ENCODE peak calls at places on chromosomes 1 and 21, in four cellular contexts. One of them, this sample, is unnamed.

GRCh38 chr1:104291156-104291555 is 541.5 kb downstream of the AMY1C start:
- DNase-seq in H9: peak
- DNase-seq in neuronal stem cell: no peak
- DNase-seq in H1: no peak
- DNase-seq in this sample: no peak

GRCh38 chr1:153933955-153934354 is 11.2 kb upstream of the GATAD2B start:
- DNase-seq in H9: no peak
- DNase-seq in H1: no peak
- DNase-seq in neuronal stem cell: no peak
- DNase-seq in this sample: no peak

GRCh38 chr1:52920791-52921291 is 699 bp downstream of the ECHDC2 start:
- DNase-seq in H1: no peak
- DNase-seq in H9: peak
- DNase-seq in neuronal stem cell: no peak
- DNase-seq in this sample: peak

GRCh38 chr21:44967082-44968047 is 27.5 kb downstream of the SLX9 start:
- DNase-seq in H9: no peak
- DNase-seq in H1: no peak
- DNase-seq in neuronal stem cell: no peak
- DNase-seq in this sample: no peak

GRCh38 chr1:168786476-168787330 is 57.7 kb upstream of the DPT start:
- DNase-seq in neuronal stem cell: no peak
- DNase-seq in H9: no peak
- DNase-seq in H1: no peak
- DNase-seq in this sample: no peak

GRCh38 chr1:219567341-219567947 is 45.5 kb downstream of the ZC3H11B start:
- DNase-seq in neuronal stem cell: no peak
- DNase-seq in H9: no peak
- DNase-seq in H1: no peak
- DNase-seq in this sample: no peak

GRCh38 chr1:42684139-42684538 is 1.9 kb downstream of the YBX1 start:
- DNase-seq in H9: no peak
- DNase-seq in H1: no peak
- DNase-seq in neuronal stem cell: no peak
- DNase-seq in this sample: no peak

GRCh38 chr1:52752427-52752826 is 26.2 kb downstream of the ZYG11B start:
- DNase-seq in H9: no peak
- DNase-seq in H1: no peak
- DNase-seq in neuronal stem cell: no peak
- DNase-seq in this sample: no peak

GRCh38 chr21:35323947-35324346 is 274.8 kb upstream of the RUNX1 start:
- DNase-seq in H9: no peak
- DNase-seq in H1: no peak
- DNase-seq in neuronal stem cell: no peak
- DNase-seq in this sample: no peak

GRCh38 chr21:34534522-34534921 is 22.5 kb upstream of the KCNE1 start:
- DNase-seq in neuronal stem cell: no peak
- DNase-seq in H9: no peak
- DNase-seq in H1: no peak
- DNase-seq in this sample: no peak

GRCh38 chr1:17561561-17561985 is 22.1 kb downstream of the ARHGEF10L start:
- DNase-seq in neuronal stem cell: no peak
- DNase-seq in H1: no peak
- DNase-seq in H9: no peak
- DNase-seq in this sample: no peak

GRCh38 chr1:219771039-219771438 is 157.3 kb downstream of the SLC30A10 start:
- DNase-seq in H1: no peak
- DNase-seq in neuronal stem cell: no peak
- DNase-seq in H9: no peak
- DNase-seq in this sample: peak

GRCh38 chr1:58818075-58818474 is 34.2 kb upstream of the JUN start:
- DNase-seq in H1: no peak
- DNase-seq in H9: no peak
- DNase-seq in neuronal stem cell: no peak
- DNase-seq in this sample: no peak

GRCh38 chr1:8790987-8791386 is 26.5 kb downstream of the RERE start:
- DNase-seq in neuronal stem cell: no peak
- DNase-seq in H1: no peak
- DNase-seq in H9: no peak
- DNase-seq in this sample: no peak

GRCh38 chr1:161207173-161207572 is 5.0 kb downstream of the NDUFS2 start:
- DNase-seq in H1: no peak
- DNase-seq in neuronal stem cell: no peak
- DNase-seq in H9: no peak
- DNase-seq in this sample: no peak

GRCh38 chr21:42160950-42161225 is 58.1 kb upstream of the ABCG1 start:
- DNase-seq in H9: no peak
- DNase-seq in neuronal stem cell: no peak
- DNase-seq in H1: no peak
- DNase-seq in this sample: no peak

GRCh38 chr1:159473335-159473734 is 33.8 kb downstream of the OR10J1 start:
- DNase-seq in H9: no peak
- DNase-seq in neuronal stem cell: no peak
- DNase-seq in H1: no peak
- DNase-seq in this sample: no peak

GRCh38 chr1:97905141-97905540 is 15.7 kb downstream of the DPYD start:
- DNase-seq in H1: no peak
- DNase-seq in neuronal stem cell: no peak
- DNase-seq in H9: no peak
- DNase-seq in this sample: no peak

GRCh38 chr1:178241837-178242236 is 147.9 kb downstream of the RASAL2 start:
- DNase-seq in H9: no peak
- DNase-seq in H1: no peak
- DNase-seq in neuronal stem cell: no peak
- DNase-seq in this sample: no peak

GRCh38 chr1:12143631-12144155 is 23.1 kb upstream of the TNFRSF1B start:
- DNase-seq in neuronal stem cell: no peak
- DNase-seq in H9: no peak
- DNase-seq in H1: no peak
- DNase-seq in this sample: peak

GRCh38 chr1:223204424-223204823 is 61.4 kb upstream of the TLR5 start:
- DNase-seq in H1: no peak
- DNase-seq in H9: no peak
- DNase-seq in neuronal stem cell: no peak
- DNase-seq in this sample: no peak

GRCh38 chr1:218865591-218865990 is 308.1 kb upstream of the LYPLAL1 start:
- DNase-seq in H9: no peak
- DNase-seq in neuronal stem cell: no peak
- DNase-seq in H1: no peak
- DNase-seq in this sample: no peak

GRCh38 chr1:27031235-27032118 is 18.8 kb upstream of the TENT5B start:
- DNase-seq in H9: peak
- DNase-seq in H1: peak
- DNase-seq in neuronal stem cell: no peak
- DNase-seq in this sample: peak

GRCh38 chr1:64038965-64039926 is 164.2 kb upstream of the UBE2U start:
- DNase-seq in H1: no peak
- DNase-seq in neuronal stem cell: no peak
- DNase-seq in H9: peak
- DNase-seq in this sample: peak

GRCh38 chr1:37423810-37424209 is 50.6 kb upstream of the ZC3H12A start:
- DNase-seq in neuronal stem cell: no peak
- DNase-seq in H1: no peak
- DNase-seq in H9: no peak
- DNase-seq in this sample: no peak

GRCh38 chr1:235617808-235618207 is 31.8 kb downstream of the GNG4 start:
- DNase-seq in neuronal stem cell: no peak
- DNase-seq in H1: no peak
- DNase-seq in H9: no peak
- DNase-seq in this sample: peak

GRCh38 chr1:180424848-180425457 is 77.4 kb downstream of the ACBD6 start:
- DNase-seq in H1: no peak
- DNase-seq in H9: no peak
- DNase-seq in neuronal stem cell: peak
- DNase-seq in this sample: no peak

GRCh38 chr1:205351984-205352713 is 4.6 kb downstream of the KLHDC8A start:
- DNase-seq in H1: peak
- DNase-seq in neuronal stem cell: no peak
- DNase-seq in H9: peak
- DNase-seq in this sample: no peak

GRCh38 chr1:24560361-24560760 is 4.5 kb downstream of the NCMAP start:
- DNase-seq in neuronal stem cell: no peak
- DNase-seq in H9: no peak
- DNase-seq in H1: no peak
- DNase-seq in this sample: no peak

GRCh38 chr1:115430717-115431116 is 92.7 kb upstream of the NGF start:
- DNase-seq in H1: no peak
- DNase-seq in neuronal stem cell: no peak
- DNase-seq in H9: no peak
- DNase-seq in this sample: peak

GRCh38 chr1:145979746-145980435 is 15.4 kb downstream of the POLR3GL start:
- DNase-seq in H1: no peak
- DNase-seq in neuronal stem cell: no peak
- DNase-seq in H9: no peak
- DNase-seq in this sample: no peak

DNA sequence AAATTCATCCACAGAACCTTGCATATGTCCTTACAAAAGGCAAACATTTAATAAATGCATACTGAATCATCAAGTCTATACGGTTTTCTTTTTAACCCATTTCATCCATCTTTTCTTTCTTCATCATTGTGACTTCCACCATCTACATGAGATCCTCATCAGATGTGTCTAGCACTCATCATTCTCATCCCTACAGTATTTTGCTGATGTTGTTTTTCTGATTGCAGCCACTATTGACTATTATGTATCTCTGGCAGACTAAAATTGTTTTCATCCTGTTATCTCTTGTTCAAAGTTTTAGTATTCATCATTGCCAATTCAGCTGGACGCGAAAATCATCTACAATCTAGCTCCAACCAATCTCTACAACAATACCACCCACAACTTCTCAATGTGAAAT is 5.9 kb downstream of the LRIF1 start:
- DNase-seq in H9: no peak
- DNase-seq in H1: no peak
- DNase-seq in neuronal stem cell: no peak
- DNase-seq in this sample: no peak
- H2BK12ac ChIP-seq in H9: no peak
- H2BK12ac ChIP-seq in H1: no peak
- H2BK12ac ChIP-seq in neuronal stem cell: no peak
- H2BK12ac ChIP-seq in this sample: no peak

GRCh38 chr1:44047131-44047530 is 15.9 kb upstream of the SLC6A9 start:
- DNase-seq in H1: no peak
- DNase-seq in neuronal stem cell: no peak
- DNase-seq in H9: no peak
- DNase-seq in this sample: no peak
- H3K27ac ChIP-seq in H1: no peak
- H3K27ac ChIP-seq in neuronal stem cell: no peak
- H3K27ac ChIP-seq in H9: no peak
- H3K27ac ChIP-seq in this sample: no peak

DNA sequence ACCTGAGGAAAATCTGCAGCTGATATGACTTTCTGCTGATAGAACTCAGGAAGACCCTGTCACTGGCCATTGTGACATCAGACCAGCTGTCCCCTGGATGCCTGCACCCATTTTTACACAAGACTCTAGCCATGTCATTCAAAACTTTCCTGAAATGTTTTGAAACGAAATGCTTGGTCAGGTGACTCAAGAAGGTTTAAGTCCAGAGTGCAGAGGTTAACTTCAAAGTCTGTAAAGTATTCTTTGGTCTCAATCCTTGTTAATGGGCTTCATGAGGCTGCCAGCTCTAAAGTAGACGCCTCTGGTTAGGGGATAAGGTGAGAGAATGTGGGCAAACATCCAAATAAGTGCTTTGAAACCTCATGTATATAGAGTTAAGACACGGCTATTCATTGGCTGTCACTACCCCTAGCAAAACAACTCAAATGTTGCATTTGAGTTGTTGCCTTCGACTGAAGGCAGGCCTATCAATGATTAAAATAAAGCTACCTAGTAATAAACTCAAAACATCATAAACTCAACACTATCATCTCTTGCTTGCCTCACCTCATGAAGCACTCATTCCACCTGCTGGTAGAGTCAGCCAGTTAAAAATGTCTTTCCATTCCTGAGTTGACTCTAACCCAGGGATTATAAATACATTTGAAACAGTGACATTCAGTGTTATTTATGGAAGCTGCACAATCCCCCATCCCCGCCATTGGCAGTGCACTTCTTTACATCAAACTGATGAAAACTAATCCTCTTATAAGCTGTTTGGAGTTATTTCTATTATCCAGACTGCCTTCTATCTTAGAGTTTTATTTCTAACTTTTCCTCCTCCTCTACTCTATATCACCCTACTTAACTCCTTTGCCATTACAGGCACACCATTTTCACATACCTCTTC is 26.0 kb downstream of the RABIF start:
- DNase-seq in H9: no peak
- DNase-seq in H1: no peak
- DNase-seq in neuronal stem cell: no peak
- DNase-seq in this sample: no peak
- H2BK5ac ChIP-seq in H9: no peak
- H2BK5ac ChIP-seq in H1: no peak
- H2BK5ac ChIP-seq in neuronal stem cell: no peak
- H2BK5ac ChIP-seq in this sample: no peak

DNA sequence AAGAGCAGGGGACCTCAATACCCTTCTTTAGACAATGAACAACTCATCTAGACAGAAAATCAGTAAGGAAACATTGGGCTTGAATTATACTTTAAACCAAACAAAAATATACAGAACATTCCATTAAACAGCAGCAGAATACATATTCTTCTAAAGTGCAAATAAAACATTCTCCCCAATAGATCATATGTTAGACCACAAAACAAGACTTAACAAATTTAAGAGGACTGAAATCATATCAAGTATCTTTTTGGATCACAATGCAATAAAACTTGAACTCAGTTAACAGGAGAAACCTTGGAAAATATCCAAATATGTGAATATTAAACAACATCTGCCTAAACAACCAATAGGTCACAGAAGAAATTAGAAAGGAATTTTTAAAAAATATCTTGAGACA is 47.7 kb upstream of the HP1BP3 start:
- DNase-seq in neuronal stem cell: no peak
- DNase-seq in H1: no peak
- DNase-seq in H9: no peak
- DNase-seq in this sample: no peak
- H2BK12ac ChIP-seq in neuronal stem cell: no peak
- H2BK12ac ChIP-seq in H1: no peak
- H2BK12ac ChIP-seq in H9: no peak
- H2BK12ac ChIP-seq in this sample: no peak

GRCh38 chr1:227729144-227729880 is 5.8 kb downstream of the JMJD4 start:
- DNase-seq in neuronal stem cell: no peak
- DNase-seq in H9: peak
- DNase-seq in H1: peak
- DNase-seq in this sample: no peak
- H3K27ac ChIP-seq in neuronal stem cell: no peak
- H3K27ac ChIP-seq in H9: no peak
- H3K27ac ChIP-seq in H1: no peak
- H3K27ac ChIP-seq in this sample: no peak